ENCODE peak calls at places on chromosomes 3 and 15, in four cellular contexts. Z is GM12892, L is body of pancreas, B is D341Med. I is an unnamed sample.

GRCh38 chr15:88196961-88197360 is 59.6 kb downstream of the NTRK3 start:
- DNase-seq in L (no peak), Z (no peak), B (no peak), I (no peak)

GRCh38 chr15:77025066-77025435 is 30.1 kb downstream of the PSTPIP1 start:
- DNase-seq in Z (peak; percentile 12), B (no peak), L (peak; percentile 4), I (no peak)

GRCh38 chr15:68537506-68537905 is 41.3 kb upstream of the CORO2B start:
- DNase-seq in L (no peak), Z (no peak), B (no peak), I (no peak)

GRCh38 chr3:69250014-69250413 is 127.6 kb upstream of the LMOD3 start:
- DNase-seq in B (no peak), Z (no peak), L (peak; percentile 45), I (no peak)

GRCh38 chr3:148203263-148204010 is 494.3 kb upstream of the AGTR1 start:
- DNase-seq in Z (no peak), L (no peak), B (no peak), I (no peak)

GRCh38 chr3:152317956-152318355 is 49.2 kb downstream of the MBNL1 start:
- DNase-seq in Z (no peak), L (no peak), B (no peak), I (no peak)

GRCh38 chr15:83698294-83698693 is 44.4 kb downstream of the ADAMTSL3 start:
- DNase-seq in L (peak; percentile 44), Z (no peak), B (no peak), I (no peak)

GRCh38 chr3:138395865-138396751 is 38.3 kb upstream of the ESYT3 start:
- DNase-seq in B (peak; percentile 21), L (no peak), Z (no peak), I (no peak)

GRCh38 chr15:99103279-99103678 is 1.6 kb upstream of the SYNM start:
- DNase-seq in B (no peak), Z (no peak), L (no peak), I (no peak)

GRCh38 chr3:126270145-126270811 is 86.9 kb downstream of the KLF15 start:
- DNase-seq in B (no peak), L (peak; percentile 99), Z (no peak), I (no peak)

GRCh38 chr3:131903988-131904415 is 130.8 kb downstream of the CPNE4 start:
- DNase-seq in L (no peak), B (no peak), Z (no peak), I (no peak)